ENCODE peak calls at places on chromosomes 6 and 20, in four cellular contexts. W is HEK293T, Q is transverse colon, U is HS-5. F is an unnamed sample.

GRCh38 chr6:135291288-135292116 is 110.4 kb downstream of the MYB start:
- DNase-seq in W (no peak), Q (no peak), U (peak), F (no peak)

GRCh38 chr6:3318226-3318625 is 59.5 kb downstream of the PSMG4 start:
- DNase-seq in W (no peak), Q (no peak), U (no peak), F (no peak)

GRCh38 chr6:144782634-144783033 is 497.5 kb downstream of the UTRN start:
- DNase-seq in W (no peak), Q (no peak), U (no peak), F (no peak)

GRCh38 chr20:15708984-15709598 is 864.2 kb downstream of the KIF16B start:
- DNase-seq in W (peak), Q (peak), U (no peak), F (peak)

GRCh38 chr6:136137008-136137689 is 113.0 kb downstream of the MTFR2 start:
- DNase-seq in W (no peak), Q (no peak), U (no peak), F (no peak)

GRCh38 chr6:6319947-6320811 is at the start of gene F13A1:
- DNase-seq in W (no peak), Q (peak), U (no peak), F (peak)

GRCh38 chr6:141726158-141726557 is 406.6 kb upstream of the GJE1 start:
- DNase-seq in W (no peak), Q (no peak), U (no peak), F (no peak)

GRCh38 chr20:49563015-49563980 is 4.6 kb downstream of the PTGIS start:
- DNase-seq in W (no peak), Q (no peak), U (no peak), F (no peak)

GRCh38 chr6:89145461-89145961 is 344 bp upstream of the PM20D2 start:
- DNase-seq in W (peak), Q (no peak), U (no peak), F (no peak)

GRCh38 chr6:79632580-79632979 is 1.5 kb downstream of the SH3BGRL2 start:
- DNase-seq in W (no peak), Q (no peak), U (no peak), F (no peak)

GRCh38 chr20:11454966-11455799 is 462.5 kb upstream of the BTBD3 start:
- DNase-seq in W (no peak), Q (peak), U (peak), F (no peak)